ENCODE peak calls at places on chromosomes 4 and X, in ten cellular contexts. I is BE2C; Q is SK-N-SH; V is NCI-H2081; S is stimulated activated naive B cell treated with anti-CD40 and anti-IgM and Interleukin-4, amounts not matched to agents 10 μg/mL and 1 μg/mL and 100 μg/mL, for 72 hours; N is naive thymus-derived CD8-positive, alpha-beta T cell; R is brain microvascular endothelial cell; W is CD4-positive, alpha-beta memory T cell; E is M059J; K is thyroid gland. H is an unnamed sample.

GRCh38 chrX:147376601-147377387 is 534.9 kb upstream of the FMR1 start:
- DNase-seq in K (no peak), Q (no peak), W (no peak), I (no peak), R (no peak), V (no peak), E (no peak), N (no peak), S (no peak), H (no peak)

GRCh38 chr4:15451181-15451865 is 18.4 kb upstream of the CC2D2A start:
- DNase-seq in S (no peak), V (no peak), W (no peak), N (no peak), Q (no peak), I (no peak), R (peak; percentile 20), K (no peak), E (peak; percentile 48), H (peak; percentile 46)

GRCh38 chrX:2502668-2503519 is 2.1 kb upstream of the DHRSX start:
- DNase-seq in V (no peak), K (no peak), W (no peak), E (peak; percentile 41), S (no peak), N (no peak), R (peak; percentile 11), I (no peak), Q (no peak), H (peak; percentile 39)

GRCh38 chr4:26632916-26633315 is 49.0 kb downstream of the TBC1D19 start:
- DNase-seq in I (no peak), W (no peak), R (no peak), K (no peak), S (no peak), V (no peak), Q (no peak), N (no peak), E (no peak), H (no peak)

GRCh38 chrX:153739754-153740486 is 15.3 kb downstream of the ABCD1 start:
- DNase-seq in K (no peak), Q (no peak), S (no peak), V (no peak), W (no peak), E (no peak), N (peak; percentile 41), R (no peak), I (no peak), H (no peak)

GRCh38 chr4:105520819-105521790 is 31.3 kb upstream of the ARHGEF38 start:
- DNase-seq in E (peak; percentile 45), K (peak; percentile 54), N (peak; percentile 8), R (peak; percentile 53), W (peak; percentile 2), S (peak; percentile 6), Q (peak; percentile 69), V (peak; percentile 66), I (peak; percentile 57), H (peak; percentile 51)

GRCh38 chr4:115165503-115165902 is 52.1 kb upstream of the NDST4 start:
- DNase-seq in K (no peak), Q (no peak), E (peak; percentile 0), R (no peak), I (no peak), N (no peak), V (no peak), W (no peak), S (no peak), H (peak; percentile 35)

GRCh38 chr4:101555341-101555880 is 208.1 kb upstream of the PPP3CA start:
- DNase-seq in K (no peak), V (no peak), N (no peak), W (no peak), E (no peak), Q (no peak), R (no peak), I (no peak), S (no peak), H (no peak)

GRCh38 chrX:135328421-135329005 is 19.2 kb downstream of the ETDC start:
- DNase-seq in N (no peak), Q (no peak), I (no peak), W (no peak), R (no peak), V (no peak), E (peak; percentile 59), S (no peak), K (no peak), H (peak; percentile 57)

H was measured in GM23248.